ENCODE peak calls at places on chromosomes 2 and 18, in four cellular contexts. J, N, U and Z are unnamed samples.

GRCh38 chr2:27832396-27832795 is 57.8 kb downstream of the RBKS start:
- DNase-seq in J (no peak), U (no peak), N (no peak), Z (no peak)

GRCh38 chr2:24825883-24826800 is 32.9 kb downstream of the CENPO start:
- DNase-seq in J (no peak), U (no peak), N (no peak), Z (no peak)

GRCh38 chr2:166867874-166868514 is 20.3 kb upstream of the XIRP2 start:
- DNase-seq in U (no peak), N (no peak), J (no peak), Z (no peak)

GRCh38 chr2:75155115-75155514 is 44.2 kb downstream of the TACR1 start:
- DNase-seq in U (no peak), N (no peak), J (no peak), Z (no peak)

GRCh38 chr2:109374548-109375130 is 239.1 kb downstream of the SEPTIN10 start:
- DNase-seq in U (no peak), N (no peak), J (no peak), Z (no peak)

GRCh38 chr2:86775323-86775722 is 15.4 kb downstream of the CD8A start:
- DNase-seq in U (no peak), J (no peak), N (no peak), Z (no peak)

GRCh38 chr18:49548266-49548665 is 13.6 kb upstream of the LIPG start:
- DNase-seq in U (no peak), J (no peak), N (no peak), Z (no peak)

GRCh38 chr18:48330016-48330991 is 78.9 kb downstream of the ZBTB7C start:
- DNase-seq in U (no peak), N (no peak), J (no peak), Z (no peak)

GRCh38 chr2:75157435-75157834 is 41.9 kb downstream of the TACR1 start:
- DNase-seq in U (no peak), J (no peak), N (no peak), Z (no peak)

GRCh38 chr2:216047417-216047816 is 34.1 kb upstream of the MREG start:
- DNase-seq in U (no peak), J (no peak), N (no peak), Z (no peak)

GRCh38 chr2:217621391-217621801 is 381.4 kb downstream of the TNS1 start:
- DNase-seq in J (no peak), N (no peak), U (no peak), Z (no peak)

GRCh38 chr18:58411323-58411722 is 217.6 kb downstream of the ALPK2 start:
- DNase-seq in N (no peak), J (no peak), U (no peak), Z (no peak)

GRCh38 chr2:60861736-60862135 is 19.6 kb upstream of the REL start:
- DNase-seq in N (no peak), J (no peak), U (no peak), Z (no peak)

GRCh38 chr18:46224181-46224775 is 120.1 kb downstream of the HAUS1 start:
- DNase-seq in J (no peak), N (no peak), U (no peak), Z (no peak)

GRCh38 chr2:39517622-39518021 is 80.5 kb upstream of the MAP4K3 start:
- DNase-seq in N (no peak), J (no peak), U (no peak), Z (no peak)

GRCh38 chr2:234556848-234557573 is 60.1 kb upstream of the ARL4C start:
- DNase-seq in N (no peak), J (no peak), U (no peak), Z (no peak)

GRCh38 chr2:36404312-36404711 is 48.7 kb downstream of the CRIM1 start:
- DNase-seq in U (no peak), N (no peak), J (no peak), Z (no peak)
- TF ChIP-seq YY1 in U (no peak), N (no peak), J (no peak), Z (no peak)

DNA sequence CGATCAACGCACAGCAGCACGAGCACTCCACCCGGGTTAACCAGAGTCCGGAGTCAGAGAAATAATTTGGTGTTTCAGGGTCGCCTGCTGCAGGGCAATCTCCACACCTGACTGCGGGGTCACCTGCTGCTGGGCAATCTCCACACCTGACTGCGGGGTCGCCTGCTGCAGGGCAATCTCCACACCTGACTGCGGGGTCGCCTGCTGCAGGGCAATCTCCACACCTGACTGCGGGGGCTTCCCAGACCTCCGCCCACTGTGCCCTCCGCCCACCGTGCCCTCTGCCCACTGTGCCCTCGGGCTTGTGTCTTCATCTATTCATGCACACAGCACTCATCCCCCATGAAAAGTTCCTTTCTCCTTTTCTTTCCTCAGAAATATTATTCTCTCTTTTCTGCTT is 500.2 kb upstream of the SALL3 start:
- DNase-seq in N (no peak), U (no peak), J (no peak), Z (no peak)
- TF ChIP-seq YY1 in N (no peak), U (no peak), J (no peak), Z (no peak)

GRCh38 chr2:231663458-231664290 is 44.7 kb upstream of the PTMA start:
- DNase-seq in U (no peak), J (no peak), N (no peak), Z (no peak)
- TF ChIP-seq YY1 in U (no peak), J (no peak), N (no peak), Z (no peak)

DNA sequence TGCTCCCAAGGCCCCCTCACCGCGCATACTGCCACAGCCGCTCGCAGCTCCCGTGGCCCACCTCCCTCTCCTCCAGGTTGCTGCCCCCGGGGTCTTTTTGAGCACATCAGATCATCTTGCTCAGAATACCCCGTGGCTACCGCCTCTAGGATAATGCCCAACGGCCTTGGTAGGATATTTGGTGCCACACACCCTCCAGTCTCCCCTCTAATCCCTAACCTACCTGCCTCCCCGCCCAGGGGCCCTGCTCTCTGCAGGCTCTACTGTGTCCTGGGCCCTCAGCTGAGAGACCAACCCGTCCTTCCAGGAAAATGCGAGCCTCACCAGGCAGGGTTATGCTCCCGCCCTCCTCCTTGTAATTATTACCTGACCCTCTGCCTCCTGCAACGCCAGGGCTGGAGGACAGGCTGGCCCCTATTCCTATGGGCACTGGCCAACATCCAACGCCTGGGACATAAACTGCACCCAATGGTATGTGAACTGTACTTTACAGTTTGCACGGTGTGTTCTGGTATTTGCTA is 1.5 kb upstream of the MTCL1 start:
- DNase-seq in J (no peak), N (no peak), U (no peak), Z (no peak)
- TF ChIP-seq YY1 in J (no peak), N (no peak), U (no peak), Z (no peak)

DNA sequence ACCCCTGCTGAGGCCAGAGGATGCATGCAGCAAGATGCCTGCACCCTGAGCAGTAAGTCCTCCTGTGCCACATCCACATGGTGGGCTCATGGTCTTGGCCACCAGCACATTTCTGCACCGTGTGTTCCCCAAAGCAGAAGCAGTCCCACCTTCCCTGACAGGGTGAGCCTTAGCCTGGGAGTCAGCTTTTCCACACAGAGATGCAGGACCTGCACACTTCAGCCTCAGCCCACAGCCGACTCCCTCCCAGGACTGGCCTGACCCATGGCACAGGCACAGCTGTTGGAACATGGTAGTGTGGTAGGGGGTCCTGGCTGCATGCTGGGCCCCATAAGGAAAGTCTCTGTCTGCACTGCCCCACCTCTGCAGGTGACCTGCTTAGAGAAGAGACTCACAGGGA is 5.0 kb downstream of the SNED1 start:
- DNase-seq in U (no peak), N (no peak), J (no peak), Z (no peak)
- TF ChIP-seq YY1 in U (no peak), N (no peak), J (no peak), Z (no peak)

GRCh38 chr2:120244656-120245519 is 7.8 kb upstream of the RALB start:
- DNase-seq in J (no peak), N (no peak), U (no peak), Z (no peak)

GRCh38 chr2:120245933-120246332 is 6.7 kb upstream of the RALB start:
- DNase-seq in N (no peak), J (no peak), U (no peak), Z (no peak)

GRCh38 chr2:120245520-120245835 is 7.2 kb upstream of the RALB start:
- DNase-seq in U (no peak), N (no peak), J (no peak), Z (no peak)

GRCh38 chr2:120247851-120248250 is 4.8 kb upstream of the RALB start:
- DNase-seq in J (no peak), U (no peak), N (no peak), Z (no peak)

GRCh38 chr2:120246546-120247300 is 5.9 kb upstream of the RALB start:
- DNase-seq in N (no peak), J (no peak), U (no peak), Z (no peak)
- TF ChIP-seq YY1 in N (no peak), J (no peak), U (no peak), Z (no peak)

GRCh38 chr2:157800838-157801495 is 75.2 kb downstream of the ACVR1 start:
- DNase-seq in N (no peak), U (no peak), J (no peak), Z (no peak)

GRCh38 chr2:157805519-157805918 is 70.6 kb downstream of the ACVR1 start:
- DNase-seq in J (no peak), U (no peak), N (no peak), Z (no peak)

GRCh38 chr2:157806426-157806825 is 69.7 kb downstream of the ACVR1 start:
- DNase-seq in U (no peak), J (no peak), N (no peak), Z (no peak)

GRCh38 chr2:157803914-157804313 is 72.2 kb downstream of the ACVR1 start:
- DNase-seq in U (no peak), J (no peak), N (no peak), Z (no peak)

GRCh38 chr2:157804355-157804754 is 71.8 kb downstream of the ACVR1 start:
- DNase-seq in J (no peak), N (no peak), U (no peak), Z (no peak)
- TF ChIP-seq YY1 in J (no peak), N (no peak), U (no peak), Z (no peak)